ENCODE peak calls at places on chromosome 12, in four cellular contexts. O, Y, N and S are unnamed samples.

GRCh38 chr12:8018666-8019581 is 13.6 kb upstream of the FOXJ2 start:
- DNase-seq in O (no peak), Y (peak), N (peak), S (no peak)

GRCh38 chr12:57404966-57405640 is 25.7 kb downstream of the R3HDM2 start:
- DNase-seq in O (no peak), Y (no peak), N (no peak), S (no peak)

GRCh38 chr12:8992086-8992409 is 2.7 kb downstream of the KLRG1 start:
- DNase-seq in O (no peak), Y (no peak), N (no peak), S (no peak)

GRCh38 chr12:100249936-100250335 is 16.9 kb downstream of the DEPDC4 start:
- DNase-seq in O (no peak), Y (no peak), N (no peak), S (no peak)

GRCh38 chr12:128810182-128811127 is 13.3 kb downstream of the SLC15A4 start:
- DNase-seq in O (no peak), Y (no peak), N (peak), S (no peak)

GRCh38 chr12:77746108-77746507 is 84.6 kb upstream of the NAV3 start:
- DNase-seq in O (peak), Y (no peak), N (no peak), S (no peak)

GRCh38 chr12:10673660-10674384 is at the start of gene STYK1:
- DNase-seq in O (peak), Y (peak), N (peak), S (peak)

GRCh38 chr12:91852646-91853045 is 293.0 kb downstream of the BTG1 start:
- DNase-seq in O (no peak), Y (no peak), N (no peak), S (no peak)

GRCh38 chr12:132228535-132229422 is 84.5 kb downstream of the NOC4L start:
- DNase-seq in O (no peak), Y (no peak), N (no peak), S (no peak)

GRCh38 chr12:55829967-55830600 is 697 bp upstream of the DNAJC14 start:
- DNase-seq in O (peak), Y (peak), N (peak), S (no peak)

GRCh38 chr12:94706250-94706661 is 55.9 kb upstream of the TMCC3 start:
- DNase-seq in O (no peak), Y (no peak), N (no peak), S (no peak)

GRCh38 chr12:5554711-5555110 is 122.8 kb downstream of the NTF3 start:
- DNase-seq in O (no peak), Y (no peak), N (no peak), S (peak)

GRCh38 chr12:59401862-59402261 is 194.0 kb upstream of the SLC16A7 start:
- DNase-seq in O (no peak), Y (no peak), N (no peak), S (no peak)

GRCh38 chr12:73221836-73222235 is 949.7 kb downstream of the TRHDE start:
- DNase-seq in O (no peak), Y (no peak), N (no peak), S (no peak)

GRCh38 chr12:54603173-54603814 is 14.8 kb upstream of the PPP1R1A start:
- DNase-seq in O (peak), Y (peak), N (peak), S (no peak)

GRCh38 chr12:54604436-54604835 is 16.0 kb upstream of the PPP1R1A start:
- DNase-seq in O (no peak), Y (no peak), N (no peak), S (no peak)

GRCh38 chr12:54603872-54604271 is 15.4 kb upstream of the PPP1R1A start:
- DNase-seq in O (no peak), Y (no peak), N (no peak), S (no peak)

GRCh38 chr12:54602661-54603060 is 14.2 kb upstream of the PPP1R1A start:
- DNase-seq in O (no peak), Y (no peak), N (no peak), S (no peak)

GRCh38 chr12:54601841-54602240 is 13.4 kb upstream of the PPP1R1A start:
- DNase-seq in O (no peak), Y (no peak), N (no peak), S (no peak)
- TF ChIP-seq CTCF in O (no peak), Y (no peak), N (no peak), S (no peak)

GRCh38 chr12:66409195-66409871 is 107.0 kb downstream of the HELB start:
- DNase-seq in O (peak), Y (no peak), N (peak), S (peak)
- TF ChIP-seq CTCF in O (peak), Y (peak), N (peak), S (peak)

GRCh38 chr12:113461666-113462065 is 10.0 kb downstream of the LHX5 start:
- DNase-seq in O (no peak), Y (no peak), N (peak), S (no peak)
- TF ChIP-seq CTCF in O (peak), Y (no peak), N (peak), S (peak)

DNA sequence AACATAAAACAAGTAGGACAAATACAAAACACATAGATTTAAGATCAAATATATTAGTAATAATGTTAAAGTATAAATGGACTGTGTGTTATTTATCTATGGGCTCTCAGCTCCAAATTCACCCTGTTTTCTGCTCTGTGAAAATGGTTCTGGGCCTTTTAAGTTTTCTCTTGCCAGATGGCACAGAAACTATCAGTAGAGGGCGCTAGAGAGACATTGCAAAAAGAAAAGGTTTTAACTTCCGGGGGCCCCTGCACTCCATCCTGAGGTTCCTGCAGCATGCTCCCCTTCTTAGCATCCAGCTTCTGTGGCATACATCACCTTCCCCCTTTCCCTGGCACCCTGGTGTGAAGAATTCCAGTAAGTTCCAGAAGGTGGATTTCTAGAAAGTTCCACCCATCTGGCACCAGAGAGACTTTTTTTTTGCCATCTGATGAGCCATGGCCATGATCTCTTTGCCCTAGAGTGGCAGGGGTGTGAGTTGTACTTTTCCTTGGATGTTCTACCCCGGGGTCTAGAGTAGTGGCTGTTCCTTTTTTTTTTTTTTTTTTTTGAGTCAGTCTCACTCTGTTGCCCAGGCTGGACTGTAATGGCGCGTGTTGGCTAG is 29.3 kb downstream of the ZCRB1 start:
- DNase-seq in O (no peak), Y (no peak), N (peak), S (no peak)
- TF ChIP-seq CTCF in O (peak), Y (peak), N (peak), S (peak)

DNA sequence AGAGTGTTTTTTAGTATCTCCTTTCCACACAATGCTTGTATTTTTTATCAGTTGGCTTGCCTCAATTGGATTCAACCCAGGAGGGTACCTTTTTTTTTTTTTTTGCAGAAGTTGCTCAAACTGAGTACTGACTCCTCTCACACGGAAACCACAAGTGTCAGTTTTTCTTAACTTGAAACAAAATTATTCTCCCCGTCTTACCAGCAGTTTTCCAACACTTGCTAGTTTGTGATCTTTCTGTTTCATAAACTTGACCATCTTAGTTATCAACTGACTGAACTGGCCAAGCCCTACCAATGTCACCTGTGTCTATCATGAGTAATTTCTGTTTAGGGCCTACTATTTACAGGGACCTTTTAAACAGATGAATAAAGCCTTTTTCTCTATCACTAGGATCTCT is 34.1 kb upstream of the ITPR2 start:
- DNase-seq in O (no peak), Y (no peak), N (no peak), S (no peak)
- TF ChIP-seq CTCF in O (no peak), Y (no peak), N (no peak), S (no peak)

GRCh38 chr12:50314629-50315312 is 31.5 kb upstream of the LIMA1 start:
- DNase-seq in O (peak), Y (no peak), N (peak), S (peak)
- TF ChIP-seq CTCF in O (peak), Y (peak), N (peak), S (peak)

GRCh38 chr12:50613463-50613862 is 108.7 kb downstream of the DIP2B start:
- DNase-seq in O (no peak), Y (no peak), N (no peak), S (no peak)
- TF ChIP-seq CTCF in O (no peak), Y (no peak), N (no peak), S (no peak)

GRCh38 chr12:14514946-14515345 is 52.7 kb downstream of the PLBD1 start:
- DNase-seq in O (no peak), Y (no peak), N (no peak), S (no peak)

GRCh38 chr12:14510574-14510973 is 57.1 kb downstream of the PLBD1 start:
- DNase-seq in O (no peak), Y (no peak), N (no peak), S (no peak)

DNA sequence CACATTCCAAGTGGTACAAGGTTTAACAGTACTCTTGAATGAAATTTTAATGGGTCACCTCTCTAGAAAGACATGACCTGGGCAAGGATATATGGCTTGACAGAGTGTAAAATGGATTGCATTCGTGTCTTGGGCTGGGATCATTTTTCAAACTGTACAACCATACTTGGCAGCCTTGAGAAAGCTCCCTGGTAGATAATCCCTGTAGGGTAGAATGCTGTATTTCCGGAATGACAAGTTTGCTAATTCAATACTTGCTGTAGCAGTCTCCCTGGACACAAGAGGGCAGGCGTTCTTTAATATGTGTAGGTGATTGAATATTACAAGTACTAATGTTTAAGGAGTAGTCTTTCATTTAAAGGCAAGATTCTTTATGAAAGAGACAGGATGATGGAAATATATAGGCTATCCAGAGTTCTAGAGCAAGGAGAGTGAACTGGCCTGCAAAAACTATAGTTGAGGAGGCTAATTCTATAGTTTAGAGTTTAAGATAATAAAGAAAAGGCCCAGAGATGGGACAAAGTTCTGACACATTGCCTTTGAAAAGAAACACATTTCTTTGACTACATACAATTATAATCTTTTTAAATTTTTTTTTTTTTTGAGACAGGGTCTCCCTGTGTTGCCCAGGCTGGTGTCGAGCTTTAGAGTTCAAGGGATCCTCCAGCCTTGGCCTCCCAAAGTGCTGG is 53.4 kb downstream of the PLBD1 start:
- DNase-seq in O (no peak), Y (no peak), N (peak), S (no peak)
- TF ChIP-seq CTCF in O (no peak), Y (peak), N (peak), S (no peak)

GRCh38 chr12:70052476-70052875 is 190.8 kb upstream of the CNOT2 start:
- DNase-seq in O (no peak), Y (no peak), N (no peak), S (no peak)

GRCh38 chr12:70048521-70049245 is 194.6 kb upstream of the CNOT2 start:
- DNase-seq in O (no peak), Y (no peak), N (no peak), S (no peak)

GRCh38 chr12:70045514-70045913 is 197.7 kb upstream of the CNOT2 start:
- DNase-seq in O (no peak), Y (no peak), N (no peak), S (no peak)

GRCh38 chr12:70052931-70053497 is 190.2 kb upstream of the CNOT2 start:
- DNase-seq in O (peak), Y (no peak), N (no peak), S (peak)

GRCh38 chr12:70049596-70050360 is 193.5 kb upstream of the CNOT2 start:
- DNase-seq in O (no peak), Y (no peak), N (no peak), S (no peak)
- TF ChIP-seq CTCF in O (no peak), Y (no peak), N (no peak), S (no peak)